ENCODE peak calls at places on chromosomes 1 and 21, in six cellular contexts. W, D, H, G, O and X are unnamed samples.

GRCh38 chr1:64282353-64282752 is 78.9 kb downstream of the UBE2U start:
- DNase-seq in W (no peak), D (no peak), H (peak), G (peak), O (no peak), X (no peak)

GRCh38 chr1:72837781-72838180 is 555.4 kb upstream of the NEGR1 start:
- DNase-seq in W (no peak), D (no peak), H (no peak), G (peak), O (no peak), X (no peak)

GRCh38 chr1:5746611-5747427 is 245.4 kb downstream of the NPHP4 start:
- DNase-seq in W (no peak), D (no peak), H (no peak), G (no peak), O (no peak), X (no peak)

GRCh38 chr1:237779356-237779755 is 111.4 kb downstream of the ZP4 start:
- DNase-seq in W (no peak), D (no peak), H (no peak), G (no peak), O (no peak), X (no peak)

GRCh38 chr1:71561206-71561605 is 480.4 kb upstream of the ZRANB2 start:
- DNase-seq in W (no peak), D (no peak), H (no peak), G (no peak), O (no peak), X (no peak)

GRCh38 chr1:24553931-24554330 is 2.0 kb upstream of the NCMAP start:
- DNase-seq in W (no peak), D (no peak), H (no peak), G (no peak), O (no peak), X (no peak)

GRCh38 chr1:64082459-64082858 is 121.0 kb upstream of the UBE2U start:
- DNase-seq in W (no peak), D (no peak), H (no peak), G (no peak), O (no peak), X (no peak)

GRCh38 chr1:91569411-91570104 is 68.9 kb downstream of the CDC7 start:
- DNase-seq in W (no peak), D (peak), H (peak), G (no peak), O (peak), X (peak)

GRCh38 chr1:204127597-204128242 is 24.1 kb downstream of the ETNK2 start:
- DNase-seq in W (no peak), D (peak), H (peak), G (peak), O (peak), X (peak)

GRCh38 chr21:27713159-27714109 is 746.5 kb upstream of the ADAMTS5 start:
- DNase-seq in W (no peak), D (no peak), H (peak), G (no peak), O (no peak), X (no peak)

GRCh38 chr1:67314696-67315095 is 7.0 kb downstream of the IL12RB2 start:
- DNase-seq in W (no peak), D (no peak), H (no peak), G (no peak), O (no peak), X (no peak)

GRCh38 chr21:41755934-41756773 is 10.7 kb downstream of the RIPK4 start:
- DNase-seq in W (no peak), D (no peak), H (peak), G (no peak), O (no peak), X (no peak)

GRCh38 chr1:234565132-234565531 is 44.8 kb downstream of the IRF2BP2 start:
- DNase-seq in W (no peak), D (no peak), H (no peak), G (no peak), O (no peak), X (no peak)

DNA sequence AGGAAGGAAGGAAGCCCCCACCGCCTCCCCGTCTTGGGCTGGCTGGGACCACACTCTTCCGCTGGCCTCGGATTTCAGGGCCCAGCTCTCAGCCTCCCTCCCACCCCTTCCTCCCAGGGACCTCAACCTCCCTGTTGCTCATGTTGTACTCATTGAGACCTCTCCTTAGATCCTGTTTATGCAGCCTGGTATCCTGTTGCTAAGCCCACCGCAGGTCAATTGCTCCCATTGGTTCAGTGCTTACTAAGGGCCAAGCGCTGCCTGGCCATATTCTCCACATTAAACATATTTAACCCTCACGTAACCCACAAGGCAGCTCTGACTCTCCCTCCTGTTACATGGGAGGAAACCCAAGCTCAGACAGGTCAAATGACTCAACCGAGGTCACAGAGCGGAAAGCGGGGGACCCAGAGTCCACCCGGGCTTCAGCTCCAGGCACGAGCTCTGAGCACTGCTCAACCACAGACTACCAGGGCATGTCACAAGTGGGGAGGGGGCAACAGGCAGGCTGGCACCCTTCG is 23.2 kb upstream of the H6PD start:
- DNase-seq in W (no peak), D (no peak), H (no peak), G (no peak), O (no peak), X (peak)
- H3K27ac ChIP-seq in W (no peak), D (no peak), H (no peak), G (no peak), O (no peak), X (peak)

GRCh38 chr1:88302843-88303486 is 381.1 kb upstream of the PKN2 start:
- DNase-seq in W (no peak), D (no peak), H (peak), G (peak), O (peak), X (peak)
- TF ChIP-seq CTCF in W (no peak), D (peak), H (peak), G (peak), O (peak), X (peak)

GRCh38 chr1:94736073-94736472 is 84.1 kb upstream of the SLC44A3 start:
- DNase-seq in W (no peak), D (no peak), H (no peak), G (no peak), O (no peak), X (no peak)
- H3K4me3 ChIP-seq in W (no peak), D (no peak), H (no peak), G (no peak), O (no peak), X (no peak)

GRCh38 chr1:47435506-47436303 is 2.1 kb upstream of the FOXD2 start:
- DNase-seq in W (no peak), D (no peak), H (no peak), G (no peak), O (no peak), X (no peak)

GRCh38 chr1:47436979-47437517 is 796 bp upstream of the FOXD2 start:
- DNase-seq in W (no peak), D (no peak), H (peak), G (peak), O (no peak), X (no peak)

GRCh38 chr1:47437518-47438320 is at the start of gene FOXD2:
- DNase-seq in W (peak), D (peak), H (peak), G (peak), O (peak), X (peak)

GRCh38 chr1:47438321-47439150 is 692 bp downstream of the FOXD2 start:
- DNase-seq in W (peak), D (no peak), H (no peak), G (peak), O (no peak), X (no peak)

DNA sequence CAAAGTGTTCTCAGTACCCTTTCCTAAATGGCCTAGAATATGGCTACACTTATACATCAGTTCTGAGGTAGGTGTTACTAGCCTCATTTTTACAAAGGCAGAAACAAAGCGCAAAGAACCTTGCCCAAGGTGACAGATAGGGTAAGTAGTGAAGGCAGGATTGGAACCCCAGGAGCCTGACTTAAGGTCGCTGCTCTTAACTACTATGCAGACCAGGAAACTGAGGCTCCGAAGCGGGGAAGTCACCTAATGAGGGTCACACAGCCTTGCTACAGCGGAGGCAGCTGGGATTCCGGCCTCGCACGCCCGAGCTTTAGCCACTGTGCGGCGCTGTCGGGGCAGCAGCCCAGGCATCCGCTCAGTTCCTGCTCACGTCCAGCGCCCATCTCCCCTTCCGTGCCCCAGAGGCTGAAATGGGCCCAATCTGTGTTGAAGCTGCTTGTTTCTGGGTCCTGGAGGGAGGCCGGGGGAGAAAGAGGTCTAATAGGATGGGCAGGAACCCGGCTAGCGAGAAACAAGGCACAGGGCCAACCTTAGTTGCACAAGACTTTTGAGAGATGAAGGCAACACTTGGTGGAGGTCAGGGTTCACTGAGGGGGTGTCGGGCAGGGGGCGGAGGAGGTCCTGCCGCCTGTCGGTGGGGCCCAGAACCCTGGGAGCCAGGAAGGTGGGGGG is 1.4 kb upstream of the FOXD2 start:
- DNase-seq in W (peak), D (peak), H (peak), G (peak), O (peak), X (peak)
- H3K27ac ChIP-seq in W (peak), D (peak), H (no peak), G (no peak), O (no peak), X (no peak)

GRCh38 chr1:243708210-243708609 is 141.8 kb downstream of the AKT3 start:
- DNase-seq in W (no peak), D (no peak), H (no peak), G (no peak), O (no peak), X (no peak)
- TF ChIP-seq CTCF in W (peak), D (peak), H (peak), G (peak), O (no peak), X (peak)